ENCODE peak calls at places on chromosomes 4 and X, in seven cellular contexts. F is fibroblast of lung, E is AG04449, W is lower leg skin, L is WERI-Rb-1, K is astrocyte of the spinal cord, A is sigmoid colon. U is an unnamed sample.

GRCh38 chrX:97704881-97705280 is 821.2 kb downstream of the RPA4 start:
- DNase-seq in K (no peak), L (no peak), E (no peak), A (no peak), W (no peak), F (no peak), U (no peak)

GRCh38 chr4:825063-825968 is 613 bp downstream of the CPLX1 start:
- DNase-seq in W (no peak), E (no peak), L (no peak), F (peak), A (peak), K (no peak), U (no peak)

GRCh38 chrX:65451663-65452062 is 82.9 kb downstream of the LAS1L start:
- DNase-seq in E (no peak), A (no peak), K (peak), W (no peak), L (peak), F (peak), U (no peak)

GRCh38 chrX:101028562-101028961 is 23.3 kb downstream of the TRMT2B start:
- DNase-seq in E (no peak), W (no peak), K (no peak), F (no peak), A (no peak), L (no peak), U (no peak)

GRCh38 chr4:74874785-74875367 is 58.0 kb upstream of the PARM1 start:
- DNase-seq in L (peak), A (no peak), E (peak), W (no peak), F (peak), K (peak), U (peak)

GRCh38 chrX:47662144-47662657 is 3.2 kb upstream of the UXT start:
- DNase-seq in K (peak), A (no peak), F (peak), E (peak), W (no peak), L (no peak), U (no peak)

GRCh38 chr4:94306713-94307112 is 35.9 kb downstream of the HPGDS start:
- DNase-seq in K (no peak), E (no peak), W (no peak), F (no peak), A (no peak), L (no peak), U (no peak)

GRCh38 chr4:176999943-177000543 is 207.3 kb upstream of the VEGFC start:
- DNase-seq in L (no peak), A (no peak), K (no peak), F (no peak), E (no peak), W (no peak), U (no peak)

GRCh38 chr4:119615068-119615744 is 13.4 kb downstream of the PDE5A start:
- DNase-seq in A (no peak), F (peak), K (no peak), L (no peak), W (no peak), E (no peak), U (no peak)

GRCh38 chr4:46676364-46676763 is 232.7 kb downstream of the COX7B2 start:
- DNase-seq in E (no peak), F (no peak), A (no peak), L (no peak), W (no peak), K (no peak), U (no peak)

GRCh38 chr4:55396305-55397023 is 707 bp downstream of the TMEM165 start:
- DNase-seq in K (peak), L (peak), F (peak), E (no peak), W (peak), A (peak), U (no peak)

GRCh38 chrX:46574941-46575381 is 1.4 kb downstream of the CHST7 start:
- DNase-seq in K (no peak), A (no peak), F (peak), L (peak), W (peak), E (no peak), U (no peak)

GRCh38 chr4:151690164-151690856 is 70.5 kb downstream of the GATB start:
- DNase-seq in F (peak), E (peak), L (peak), A (no peak), W (no peak), K (peak), U (no peak)

GRCh38 chrX:21683910-21684309 is 25.8 kb upstream of the KLHL34 start:
- DNase-seq in F (peak), L (no peak), E (peak), K (peak), W (no peak), A (no peak), U (no peak)

GRCh38 chrX:156003486-156004185 is 6.1 kb downstream of the IL9R start:
- DNase-seq in L (no peak), W (peak), K (no peak), F (no peak), A (no peak), E (no peak), U (no peak)

DNA sequence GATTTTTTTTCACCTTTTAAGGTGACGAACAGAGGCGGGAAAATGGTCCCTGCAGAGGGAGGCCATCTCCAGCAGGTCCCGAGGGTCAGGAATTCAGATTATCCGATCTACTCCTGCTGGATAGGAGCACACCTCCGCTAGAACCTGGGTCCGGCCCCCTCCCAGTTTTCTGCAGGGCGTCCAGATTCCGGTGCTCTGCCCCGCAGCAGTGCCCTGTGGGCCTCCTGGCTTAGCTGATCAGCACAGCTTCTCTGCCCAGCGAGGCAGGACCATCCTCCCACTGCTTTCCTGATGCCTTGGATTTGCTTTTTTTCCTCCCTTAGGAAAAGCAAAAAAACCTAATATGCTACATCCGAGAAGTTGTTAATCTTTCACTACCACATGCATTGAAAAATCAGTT is 2.3 kb downstream of the TBL1X start:
- DNase-seq in A (no peak), K (no peak), L (no peak), F (no peak), W (no peak), E (no peak), U (no peak)
- H3K4me3 ChIP-seq in A (peak), K (peak), L (no peak), F (peak), W (no peak), E (peak), U (no peak)

GRCh38 chr4:156970501-156971167 is 965 bp downstream of the PDGFC start:
- DNase-seq in F (peak), A (peak), L (peak), K (no peak), E (no peak), W (peak), U (no peak)

GRCh38 chr4:156971168-156971601 is 414 bp downstream of the PDGFC start:
- DNase-seq in W (peak), F (no peak), A (peak), L (peak), E (no peak), K (no peak), U (no peak)

GRCh38 chr4:156972370-156972980 is 876 bp upstream of the PDGFC start:
- DNase-seq in A (no peak), L (no peak), E (no peak), W (no peak), F (no peak), K (peak), U (no peak)

GRCh38 chr4:156974264-156974663 is 2.7 kb upstream of the PDGFC start:
- DNase-seq in L (no peak), E (no peak), W (no peak), A (no peak), F (peak), K (peak), U (no peak)

GRCh38 chr4:156971623-156972369 is at the start of gene PDGFC:
- DNase-seq in K (peak), W (peak), A (peak), F (peak), E (no peak), L (peak), U (no peak)
- TF ChIP-seq CTCF in K (peak), W (no peak), A (no peak), F (peak), E (peak), L (peak), U (peak)

GRCh38 chr4:53362093-53362492 is 3.8 kb downstream of the SCFD2 start:
- DNase-seq in E (no peak), K (no peak), L (no peak), F (no peak), W (no peak), A (no peak), U (no peak)
- H3K4me3 ChIP-seq in E (no peak), K (no peak), L (no peak), F (peak), W (no peak), A (no peak), U (no peak)

GRCh38 chr4:14926368-14926767 is 75.9 kb upstream of the CPEB2 start:
- DNase-seq in A (no peak), W (no peak), F (no peak), E (no peak), K (no peak), L (no peak), U (no peak)

GRCh38 chr4:14924080-14924916 is 78.0 kb upstream of the CPEB2 start:
- DNase-seq in W (no peak), F (no peak), L (no peak), E (no peak), A (no peak), K (no peak), U (no peak)

GRCh38 chr4:14924945-14925344 is 77.3 kb upstream of the CPEB2 start:
- DNase-seq in L (no peak), W (no peak), F (no peak), A (no peak), K (no peak), E (no peak), U (no peak)

GRCh38 chr4:14928035-14928434 is 74.2 kb upstream of the CPEB2 start:
- DNase-seq in L (no peak), A (no peak), E (no peak), K (no peak), W (no peak), F (no peak), U (no peak)

DNA sequence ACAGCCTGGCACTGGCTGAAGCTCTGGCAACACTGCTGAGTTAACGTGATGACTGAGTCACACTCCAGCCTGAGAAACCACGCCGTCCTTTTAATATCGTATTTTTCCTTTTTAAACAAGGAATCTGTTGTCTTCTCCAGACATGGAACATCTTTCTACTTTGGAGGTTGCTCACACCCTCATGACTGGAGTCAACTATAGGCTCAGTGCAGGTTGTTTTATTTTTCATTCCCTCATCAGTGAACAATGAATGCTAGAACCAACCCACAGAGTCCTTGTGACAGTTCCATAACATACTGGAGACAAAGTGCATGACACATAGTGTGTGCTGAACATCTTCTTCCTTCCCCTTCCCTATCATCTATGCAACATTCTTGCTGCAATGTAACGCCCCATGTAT is 76.8 kb upstream of the CPEB2 start:
- DNase-seq in W (no peak), L (no peak), F (no peak), E (no peak), K (no peak), A (no peak), U (no peak)
- TF ChIP-seq CTCF in W (no peak), L (no peak), F (no peak), E (no peak), K (no peak), A (no peak), U (no peak)

DNA sequence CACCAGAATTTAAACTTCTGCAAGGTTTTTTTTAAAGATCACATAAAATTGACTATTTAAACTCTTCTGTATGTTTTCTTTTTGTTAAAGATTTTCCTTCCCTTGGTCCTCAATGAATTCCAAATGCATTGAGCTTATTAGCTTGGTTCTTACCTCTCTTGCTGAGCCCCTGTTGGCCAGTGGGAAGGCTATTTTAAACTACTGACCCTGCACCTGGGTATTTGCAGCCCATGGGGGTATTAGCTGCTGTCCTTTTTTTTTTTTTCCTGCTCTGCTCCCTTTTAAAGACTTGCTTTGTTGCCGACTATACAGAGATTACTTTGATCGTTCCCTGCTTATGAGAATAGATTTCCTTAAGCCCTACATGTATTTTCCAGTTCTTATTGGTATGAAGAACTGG is 208.0 kb downstream of the ADGRL3 start:
- DNase-seq in W (no peak), K (no peak), A (no peak), F (no peak), L (no peak), E (no peak), U (no peak)
- H3K4me3 ChIP-seq in W (no peak), K (no peak), A (no peak), F (no peak), L (no peak), E (no peak), U (no peak)

GRCh38 chr4:76950846-76951321 is 1.3 kb downstream of the SEPTIN11 start:
- DNase-seq in E (no peak), F (peak), L (peak), W (no peak), K (peak), A (no peak), U (no peak)

GRCh38 chr4:76950052-76950845 is 697 bp downstream of the SEPTIN11 start:
- DNase-seq in K (no peak), L (peak), A (peak), W (peak), E (no peak), F (peak), U (no peak)

GRCh38 chr4:76952071-76952470 is 2.5 kb downstream of the SEPTIN11 start:
- DNase-seq in L (no peak), A (no peak), F (no peak), W (no peak), K (no peak), E (no peak), U (no peak)

GRCh38 chr4:76952631-76953587 is 3.4 kb downstream of the SEPTIN11 start:
- DNase-seq in E (no peak), L (no peak), F (no peak), W (no peak), A (no peak), K (no peak), U (no peak)

DNA sequence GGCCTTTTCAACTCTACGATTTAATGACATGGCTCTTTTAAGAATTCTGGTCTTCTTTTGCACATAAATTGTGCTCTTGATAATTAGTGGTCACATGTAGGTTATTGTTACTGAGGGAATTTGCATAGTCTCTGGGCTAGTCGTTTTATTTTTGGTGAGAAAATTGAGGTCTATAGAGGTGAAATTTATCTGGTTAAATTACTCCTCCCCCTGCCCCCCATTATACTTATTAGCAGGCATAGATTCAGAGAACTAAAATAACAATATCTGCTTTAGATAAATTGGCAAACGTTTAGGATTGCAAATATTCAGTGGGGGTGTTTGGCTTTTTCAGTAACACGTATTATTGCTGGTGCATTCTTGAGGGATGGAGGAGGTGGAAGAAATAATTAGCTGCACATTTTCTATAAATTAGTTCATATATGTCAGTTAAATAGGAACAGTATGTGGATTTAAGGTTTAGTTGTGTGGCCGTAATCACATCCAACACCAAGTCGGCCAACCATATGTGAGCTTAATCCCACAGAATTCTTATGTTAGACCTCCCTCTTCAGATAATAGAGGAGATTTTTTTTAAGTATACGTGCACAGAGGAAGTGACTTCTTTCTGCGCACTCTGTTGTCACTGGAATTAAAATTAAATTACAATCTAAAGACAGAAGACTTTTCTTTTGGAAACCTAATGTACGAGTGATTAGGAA is 1.9 kb downstream of the SEPTIN11 start:
- DNase-seq in A (no peak), F (peak), K (no peak), W (no peak), E (no peak), L (peak), U (no peak)
- TF ChIP-seq CTCF in A (no peak), F (peak), K (no peak), W (no peak), E (no peak), L (no peak), U (no peak)

GRCh38 chrX:76153221-76153620 is 19.6 kb upstream of the PBDC1 start:
- DNase-seq in W (no peak), L (no peak), K (no peak), F (no peak), A (no peak), E (no peak), U (no peak)

GRCh38 chrX:76148753-76149152 is 24.1 kb upstream of the PBDC1 start:
- DNase-seq in L (peak), A (peak), E (no peak), F (peak), K (peak), W (no peak), U (no peak)

DNA sequence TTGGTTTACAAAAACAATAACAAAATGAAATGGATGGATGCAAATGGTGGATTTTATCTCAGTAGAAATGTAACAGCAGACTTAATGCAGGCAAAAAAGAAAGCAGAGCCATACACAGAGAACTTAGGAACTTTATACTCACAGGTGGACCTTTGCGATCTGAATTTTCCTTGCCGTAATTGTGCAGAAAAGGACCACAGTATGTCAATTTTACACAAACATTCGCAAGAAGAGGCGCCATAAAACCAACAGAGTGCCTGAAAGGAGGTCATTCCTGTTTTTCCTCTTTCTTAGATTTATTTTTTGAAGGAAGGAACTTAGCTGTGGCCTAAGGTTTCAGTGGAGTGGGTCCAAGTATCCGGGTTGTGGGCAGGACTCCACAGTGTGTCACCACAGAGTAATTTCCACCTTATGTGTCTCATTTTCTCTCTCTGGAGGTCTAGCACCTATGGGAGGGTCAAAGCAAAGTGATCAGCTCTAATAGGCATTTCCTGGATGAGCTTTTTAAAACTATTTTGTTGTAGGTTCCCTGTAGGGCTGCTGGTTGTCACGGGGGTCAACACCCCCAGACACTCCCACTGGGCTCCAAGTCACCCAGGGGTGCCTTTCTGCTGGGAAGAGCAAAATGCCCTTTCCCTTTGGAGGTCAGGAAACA is 24.7 kb upstream of the PBDC1 start:
- DNase-seq in E (no peak), W (no peak), K (peak), F (peak), L (no peak), A (no peak), U (no peak)
- H3K4me3 ChIP-seq in E (no peak), W (no peak), K (peak), F (peak), L (no peak), A (peak), U (peak)

DNA sequence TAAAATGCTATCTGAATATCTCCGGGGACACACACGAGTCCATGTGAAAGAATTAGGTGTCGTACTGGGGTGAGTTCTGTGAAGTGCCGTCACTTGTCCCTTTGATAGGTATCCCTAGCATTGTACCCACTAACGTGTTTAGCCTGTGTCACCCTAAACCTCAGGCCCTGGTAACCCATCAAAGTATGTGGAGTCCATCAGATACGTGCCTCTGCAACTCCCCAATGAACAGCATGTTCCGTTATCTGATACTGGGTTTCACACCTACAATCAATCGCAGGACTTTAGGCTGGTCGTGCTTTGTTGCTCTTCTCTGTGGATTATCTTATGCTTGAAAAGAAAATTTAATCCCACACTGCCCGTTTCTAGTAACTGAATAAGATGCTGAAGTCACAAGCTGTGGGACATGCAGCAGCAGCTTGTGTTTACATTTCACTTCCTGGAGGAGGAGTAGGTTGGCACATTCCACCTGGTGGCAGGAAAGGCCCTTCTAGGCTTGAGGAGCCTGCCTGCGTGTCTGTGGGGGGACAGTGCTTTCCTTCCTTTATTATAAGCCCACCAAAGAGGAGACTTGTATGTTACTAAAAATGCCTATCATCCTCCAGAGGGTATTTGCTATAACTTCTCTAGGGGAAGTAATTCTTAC is 127.1 kb downstream of the FNIP2 start:
- DNase-seq in K (no peak), F (peak), A (no peak), E (no peak), L (peak), W (no peak), U (no peak)
- TF ChIP-seq CTCF in K (peak), F (no peak), A (no peak), E (peak), L (peak), W (no peak), U (peak)

GRCh38 chr4:123652501-123652900 is 255.9 kb downstream of the SPRY1 start:
- DNase-seq in K (no peak), W (no peak), A (no peak), F (peak), E (no peak), L (no peak), U (no peak)

GRCh38 chr4:123649248-123649643 is 252.7 kb downstream of the SPRY1 start:
- DNase-seq in E (no peak), A (no peak), W (no peak), F (no peak), L (no peak), K (no peak), U (no peak)

GRCh38 chr4:123651127-123651526 is 254.5 kb downstream of the SPRY1 start:
- DNase-seq in F (no peak), K (no peak), W (no peak), A (no peak), E (no peak), L (no peak), U (no peak)

GRCh38 chr4:123651536-123652175 is 255.1 kb downstream of the SPRY1 start:
- DNase-seq in E (no peak), L (no peak), W (no peak), K (no peak), F (no peak), A (no peak), U (no peak)

GRCh38 chr4:123649644-123650356 is 253.2 kb downstream of the SPRY1 start:
- DNase-seq in K (peak), F (peak), W (no peak), E (no peak), A (peak), L (peak), U (no peak)
- H3K4me3 ChIP-seq in K (no peak), F (no peak), W (no peak), E (no peak), A (peak), L (no peak), U (no peak)